ENCODE peak calls at places on chromosome 6, in ten cellular contexts. B is A549; Y is breast epithelium; O is fibroblast of lung; M is Panc1; C is transverse colon; G is effector memory CD4-positive, alpha-beta T cell; I is RWPE2; N is GM23338; D is body of pancreas. S is an unnamed sample. For H3K4me1, the result is how much of the 10 kb centered on the place peaks cover.

GRCh38 chr6:146884728-146885127 is 286.0 kb downstream of the ADGB start:
- DNase-seq in B (no peak), Y (no peak), O (no peak), M (no peak), C (no peak), G (no peak), I (no peak), N (no peak), D (no peak), S (no peak)

GRCh38 chr6:98827295-98828159 is 6.8 kb upstream of the POU3F2 start:
- DNase-seq in B (no peak), Y (no peak), O (peak), M (no peak), C (no peak), G (no peak), I (no peak), N (peak), D (no peak), S (no peak)

GRCh38 chr6:31651602-31652191 is 764 bp downstream of the BAG6 start:
- DNase-seq in B (peak), Y (no peak), O (peak), M (no peak), C (peak), G (no peak), I (no peak), N (peak), D (peak), S (no peak)

GRCh38 chr6:150286919-150287318 is 81.9 kb upstream of the IYD start:
- DNase-seq in B (no peak), Y (no peak), O (peak), M (no peak), C (no peak), G (no peak), I (no peak), N (peak), D (no peak), S (no peak)

GRCh38 chr6:100998111-100998510 is 117.0 kb upstream of the ASCC3 start:
- DNase-seq in B (no peak), Y (no peak), O (peak), M (peak), C (no peak), G (no peak), I (no peak), N (no peak), D (no peak), S (no peak)

GRCh38 chr6:13863699-13864155 is 49.4 kb upstream of the MCUR1 start:
- DNase-seq in B (no peak), Y (no peak), O (no peak), M (no peak), C (no peak), G (no peak), I (no peak), N (no peak), D (no peak), S (no peak)

GRCh38 chr6:140977425-140977824 is 1155.3 kb upstream of the GJE1 start:
- DNase-seq in B (no peak), Y (no peak), O (no peak), M (no peak), C (no peak), G (no peak), I (no peak), N (no peak), D (no peak), S (no peak)

GRCh38 chr6:100549406-100550167 is 84.9 kb upstream of the SIM1 start:
- DNase-seq in B (no peak), Y (no peak), O (peak), M (no peak), C (no peak), G (no peak), I (no peak), N (no peak), D (no peak), S (no peak)

GRCh38 chr6:14265049-14266021 is 147.8 kb downstream of the CD83 start:
- DNase-seq in B (no peak), Y (no peak), O (no peak), M (no peak), C (no peak), G (no peak), I (no peak), N (peak), D (no peak), S (no peak)

GRCh38 chr6:17968876-17969275 is 18.6 kb downstream of the KIF13A start:
- DNase-seq in B (no peak), Y (no peak), O (no peak), M (no peak), C (no peak), G (no peak), I (no peak), N (no peak), D (no peak), S (no peak)

GRCh38 chr6:153872946-153873345 is 166.1 kb upstream of the OPRM1 start:
- DNase-seq in B (no peak), Y (no peak), O (peak), M (no peak), C (no peak), G (no peak), I (no peak), N (no peak), D (no peak), S (no peak)

GRCh38 chr6:118660218-118660569 is 8.8 kb upstream of the CEP85L start:
- DNase-seq in B (no peak), Y (no peak), O (no peak), M (no peak), C (no peak), G (peak), I (no peak), N (no peak), D (peak), S (no peak)

GRCh38 chr6:161344640-161345039 is 70.8 kb upstream of the AGPAT4 start:
- DNase-seq in B (no peak), Y (no peak), O (no peak), M (no peak), C (no peak), G (no peak), I (no peak), N (no peak), D (no peak), S (no peak)

GRCh38 chr6:44431118-44431725 is 43.7 kb downstream of the CDC5L start:
- DNase-seq in B (peak), Y (no peak), O (peak), M (no peak), C (peak), G (no peak), I (no peak), N (peak), D (peak), S (no peak)

GRCh38 chr6:107624541-107624940 is 134.6 kb downstream of the SOBP start:
- DNase-seq in B (no peak), Y (no peak), O (peak), M (no peak), C (no peak), G (no peak), I (no peak), N (no peak), D (no peak), S (no peak)

GRCh38 chr6:111854683-111855082 is 18.6 kb downstream of the FYN start:
- DNase-seq in B (no peak), Y (no peak), O (peak), M (no peak), C (no peak), G (no peak), I (no peak), N (no peak), D (no peak), S (no peak)

GRCh38 chr6:164035912-164036485 is 621.5 kb downstream of the QKI start:
- DNase-seq in B (no peak), Y (no peak), O (no peak), M (no peak), C (no peak), G (no peak), I (no peak), N (peak), D (no peak), S (no peak)

GRCh38 chr6:53956068-53956711 is 155.1 kb upstream of the MLIP start:
- DNase-seq in B (peak), Y (peak), O (peak), M (peak), C (peak), G (no peak), I (no peak), N (peak), D (peak), S (peak)

GRCh38 chr6:136566007-136566487 is 15.8 kb upstream of the MAP7 start:
- DNase-seq in B (no peak), Y (no peak), O (no peak), M (no peak), C (peak), G (no peak), I (no peak), N (no peak), D (peak), S (peak)

GRCh38 chr6:13355043-13355945 is 27.0 kb upstream of the TBC1D7 start:
- DNase-seq in B (no peak), Y (no peak), O (peak), M (no peak), C (no peak), G (no peak), I (no peak), N (no peak), D (no peak), S (no peak)

GRCh38 chr6:43077981-43078411 is 1.9 kb downstream of the PTK7 start:
- DNase-seq in B (no peak), Y (no peak), O (peak), M (no peak), C (no peak), G (no peak), I (no peak), N (no peak), D (no peak), S (no peak)

GRCh38 chr6:130303436-130303835 is 62.4 kb upstream of the TMEM200A start:
- DNase-seq in B (no peak), Y (no peak), O (peak), M (no peak), C (no peak), G (no peak), I (no peak), N (no peak), D (no peak), S (no peak)

GRCh38 chr6:75922226-75922625 is 150.2 kb downstream of the IMPG1 start:
- DNase-seq in B (no peak), Y (no peak), O (peak), M (no peak), C (no peak), G (no peak), I (no peak), N (no peak), D (no peak), S (no peak)

GRCh38 chr6:98747960-98748359 is 86.4 kb upstream of the POU3F2 start:
- DNase-seq in B (no peak), Y (no peak), O (peak), M (no peak), C (no peak), G (no peak), I (no peak), N (no peak), D (no peak), S (no peak)

GRCh38 chr6:167791036-167791779 is 35.5 kb upstream of the AFDN start:
- DNase-seq in B (no peak), Y (no peak), O (no peak), M (no peak), C (no peak), G (no peak), I (no peak), N (no peak), D (peak), S (no peak)

GRCh38 chr6:3748726-3749389 is 2.7 kb downstream of the PXDC1 start:
- DNase-seq in B (no peak), Y (no peak), O (no peak), M (no peak), C (no peak), G (no peak), I (no peak), N (no peak), D (no peak), S (peak)
- H3K4me1 ChIP-seq in B (under half), Y (under half), O (under half), M (half or more), C (half or more), G (under half), I (under half), N (under half), D (under half), S (half or more)

DNA sequence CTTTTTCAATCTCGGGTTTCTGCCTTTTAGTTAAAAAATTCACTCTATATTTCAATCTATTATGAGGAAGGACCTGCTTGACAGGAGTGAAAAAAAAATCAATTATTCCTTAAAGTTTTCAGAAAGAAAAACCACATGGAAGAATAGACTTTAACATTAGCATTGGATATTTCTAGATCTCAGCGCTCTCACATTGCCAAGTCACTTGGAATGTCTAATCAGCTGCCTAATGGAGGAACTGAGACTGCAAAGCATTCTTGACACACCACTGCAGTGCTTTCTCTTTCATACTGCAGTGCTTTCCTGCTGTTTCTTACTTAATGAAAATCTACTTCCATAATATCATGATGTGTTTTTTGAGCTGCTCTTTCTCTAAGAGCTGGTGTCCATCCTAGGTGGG is 20.4 kb upstream of the MCM3 start:
- DNase-seq in B (no peak), Y (no peak), O (peak), M (no peak), C (no peak), G (no peak), I (no peak), N (no peak), D (no peak), S (no peak)
- H3K4me1 ChIP-seq in B (under half), Y (under half), O (under half), M (under half), C (half or more), G (under half), I (under half), N (under half), D (under half), S (under half)

GRCh38 chr6:106273087-106273486 is 52.5 kb downstream of the ATG5 start:
- DNase-seq in B (no peak), Y (no peak), O (no peak), M (no peak), C (no peak), G (no peak), I (no peak), N (no peak), D (no peak), S (no peak)
- H3K4me1 ChIP-seq in B (under half), Y (under half), O (under half), M (under half), C (under half), G (under half), I (under half), N (under half), D (under half), S (under half)

DNA sequence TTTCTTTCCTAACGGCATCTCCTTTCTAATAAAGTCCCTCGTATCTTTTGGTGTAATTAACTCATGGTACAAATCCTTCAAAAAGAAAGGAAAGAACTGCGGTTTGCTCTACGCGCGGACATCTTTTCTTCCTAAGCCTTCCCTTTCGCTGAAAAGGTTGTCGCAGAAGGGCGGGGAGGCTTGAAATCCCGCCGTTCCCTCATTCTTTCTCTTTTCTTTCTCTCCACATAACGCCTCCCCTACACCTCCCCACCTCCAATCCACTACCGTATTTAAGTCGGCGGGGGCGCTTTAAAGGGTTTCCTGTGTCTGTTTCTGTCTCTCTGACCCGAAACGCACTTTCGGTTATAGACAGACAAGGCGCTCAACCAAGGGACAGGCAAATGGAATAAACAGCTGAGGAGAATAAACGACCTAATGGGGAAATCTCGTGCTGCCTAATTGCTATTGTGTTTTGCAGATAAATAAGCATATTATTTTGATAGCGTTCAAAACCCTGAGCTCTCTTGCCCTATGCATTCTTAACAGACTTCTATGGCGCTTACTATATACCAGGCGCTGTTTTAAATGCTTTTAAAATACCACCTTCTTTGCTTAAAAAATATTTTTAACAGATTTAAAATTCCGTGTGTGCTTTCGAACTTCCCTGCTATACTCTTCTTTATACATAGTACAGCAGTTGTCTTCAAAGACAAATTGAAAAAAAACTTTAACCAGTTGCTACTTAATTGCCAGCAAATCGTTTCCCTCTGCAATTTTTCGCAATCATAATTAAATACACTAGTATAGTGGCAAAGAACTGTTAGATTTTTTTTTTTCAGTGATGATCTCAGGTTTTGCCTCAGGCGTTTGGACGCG is 2.5 kb upstream of the HEY2 start:
- DNase-seq in B (peak), Y (no peak), O (peak), M (no peak), C (peak), G (peak), I (no peak), N (peak), D (peak), S (no peak)
- H3K4me1 ChIP-seq in B (under half), Y (under half), O (under half), M (under half), C (under half), G (under half), I (under half), N (half or more), D (under half), S (under half)

GRCh38 chr6:85640806-85641205 is 1.9 kb downstream of the SYNCRIP start:
- DNase-seq in B (no peak), Y (no peak), O (no peak), M (no peak), C (no peak), G (no peak), I (no peak), N (no peak), D (no peak), S (no peak)
- H3K4me1 ChIP-seq in B (under half), Y (under half), O (under half), M (under half), C (half or more), G (under half), I (under half), N (under half), D (under half), S (under half)

GRCh38 chr6:19838442-19839236 is 1.5 kb downstream of the ID4 start:
- DNase-seq in B (peak), Y (peak), O (peak), M (no peak), C (peak), G (no peak), I (no peak), N (peak), D (peak), S (peak)

GRCh38 chr6:19839237-19839546 is 2.0 kb downstream of the ID4 start:
- DNase-seq in B (no peak), Y (no peak), O (peak), M (no peak), C (no peak), G (no peak), I (no peak), N (no peak), D (no peak), S (no peak)

GRCh38 chr6:19839788-19840187 is 2.6 kb downstream of the ID4 start:
- DNase-seq in B (no peak), Y (no peak), O (no peak), M (no peak), C (no peak), G (no peak), I (no peak), N (no peak), D (no peak), S (no peak)

GRCh38 chr6:19842030-19842429 is 4.9 kb downstream of the ID4 start:
- DNase-seq in B (no peak), Y (no peak), O (no peak), M (no peak), C (no peak), G (no peak), I (no peak), N (no peak), D (no peak), S (no peak)

DNA sequence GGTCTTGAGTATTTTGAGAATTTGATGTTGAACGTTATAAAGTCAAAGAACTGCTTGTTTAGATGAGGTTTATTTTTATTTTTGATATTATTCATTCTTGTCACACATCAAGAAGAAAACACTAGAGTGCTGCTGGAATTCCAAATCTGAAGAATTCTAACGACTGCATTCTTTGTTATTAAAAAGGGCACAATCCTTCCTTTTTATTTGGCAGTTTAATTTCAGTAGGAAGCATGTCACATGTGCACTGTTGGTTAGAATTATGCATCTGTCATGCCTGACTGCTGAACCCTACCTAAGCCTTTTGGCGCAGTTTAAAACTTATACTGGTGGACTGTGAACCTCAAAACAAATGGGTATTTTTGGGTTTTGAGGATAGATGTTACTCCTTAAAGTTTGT is 4.0 kb downstream of the ID4 start:
- DNase-seq in B (no peak), Y (no peak), O (peak), M (no peak), C (no peak), G (no peak), I (no peak), N (no peak), D (no peak), S (no peak)
- H3K4me1 ChIP-seq in B (under half), Y (under half), O (under half), M (under half), C (under half), G (under half), I (under half), N (under half), D (under half), S (under half)

GRCh38 chr6:143678980-143679379 is 1.2 kb downstream of the PHACTR2 start:
- DNase-seq in B (no peak), Y (no peak), O (no peak), M (no peak), C (no peak), G (no peak), I (no peak), N (no peak), D (no peak), S (no peak)

GRCh38 chr6:143677577-143677890 is 231 bp upstream of the PHACTR2 start:
- DNase-seq in B (no peak), Y (no peak), O (no peak), M (no peak), C (no peak), G (no peak), I (no peak), N (no peak), D (no peak), S (no peak)

GRCh38 chr6:143680157-143680556 is 2.4 kb downstream of the PHACTR2 start:
- DNase-seq in B (no peak), Y (no peak), O (no peak), M (no peak), C (no peak), G (no peak), I (no peak), N (no peak), D (no peak), S (no peak)

GRCh38 chr6:143676437-143677045 is 1.2 kb upstream of the PHACTR2 start:
- DNase-seq in B (no peak), Y (no peak), O (no peak), M (no peak), C (no peak), G (no peak), I (no peak), N (peak), D (no peak), S (no peak)

DNA sequence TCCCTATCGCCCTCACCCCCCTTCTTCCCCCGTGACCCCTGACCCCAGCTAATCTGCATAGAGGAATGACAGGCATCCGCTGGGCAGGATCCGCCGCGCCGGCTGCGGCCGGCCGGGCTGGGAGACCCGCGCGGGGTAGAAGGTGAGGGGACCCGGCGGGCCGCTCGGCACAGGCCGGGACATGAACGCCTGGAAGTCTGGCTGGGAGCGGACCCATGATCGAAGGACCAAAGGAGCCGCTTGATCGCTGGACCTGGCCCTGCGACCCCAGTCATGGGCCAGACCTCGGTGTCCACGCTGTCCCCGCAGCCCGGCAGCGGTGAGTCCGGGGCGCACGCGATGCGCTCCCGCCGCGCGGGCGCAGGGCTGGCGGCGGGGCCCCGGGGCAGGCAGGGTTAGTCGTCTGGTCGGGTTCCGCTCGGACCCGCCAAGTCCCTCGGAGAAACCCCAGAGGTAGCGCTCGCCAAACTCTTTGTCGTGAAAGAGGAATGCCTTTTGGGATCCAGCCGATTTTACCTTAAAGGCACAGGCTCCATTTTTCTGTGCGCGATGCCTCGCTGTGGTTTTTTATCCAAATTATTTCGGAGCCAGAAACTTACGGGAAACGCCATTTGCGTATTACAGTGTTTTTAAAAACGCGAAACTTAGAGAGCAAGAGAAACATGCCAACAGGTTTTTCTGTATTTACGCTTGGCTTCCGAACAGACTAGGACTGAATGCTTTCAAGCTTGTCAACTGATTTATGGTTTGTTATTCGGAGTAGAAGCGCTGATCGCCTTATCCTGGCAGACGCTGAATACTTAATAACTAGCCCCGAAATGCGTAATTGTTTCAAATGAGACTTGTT is at the start of gene PHACTR2:
- DNase-seq in B (peak), Y (peak), O (peak), M (peak), C (peak), G (peak), I (peak), N (peak), D (peak), S (peak)
- H3K4me1 ChIP-seq in B (under half), Y (under half), O (under half), M (under half), C (under half), G (under half), I (half or more), N (half or more), D (under half), S (under half)